ENCODE peak calls at places on chromosomes 2 and 18, in eight cellular contexts. L is RWPE2, W is uterus, Q is HepG2, A is heart right ventricle, S is cardiac muscle cell, H is testis, R is stomach. E is an unnamed sample.

GRCh38 chr2:149544692-149545091 is 42.9 kb downstream of the MMADHC start:
- DNase-seq in L (no peak), W (no peak), S (no peak), H (no peak), R (no peak), A (no peak), Q (no peak), E (no peak)

GRCh38 chr2:63661076-63661475 is 72.3 kb downstream of the MDH1 start:
- DNase-seq in S (no peak), Q (no peak), W (no peak), A (no peak), H (no peak), R (no peak), L (no peak), E (no peak)

GRCh38 chr2:113796592-113797180 is 40.2 kb upstream of the SLC35F5 start:
- DNase-seq in L (no peak), S (no peak), R (no peak), Q (no peak), H (no peak), A (no peak), W (no peak), E (no peak)

GRCh38 chr18:67513285-67513684 is 3.2 kb downstream of the DSEL start:
- DNase-seq in L (no peak), H (no peak), Q (peak), A (no peak), S (no peak), W (no peak), R (no peak), E (no peak)

GRCh38 chr2:200089040-200089755 is 133.8 kb downstream of the MAIP1 start:
- DNase-seq in H (no peak), S (no peak), L (no peak), Q (no peak), A (no peak), R (no peak), W (no peak), E (no peak)

GRCh38 chr2:96618599-96619283 is 19.4 kb downstream of the KANSL3 start:
- DNase-seq in H (no peak), L (no peak), S (no peak), R (no peak), W (peak), Q (no peak), A (no peak), E (no peak)

GRCh38 chr2:44793322-44793870 is 148.1 kb upstream of the SIX3 start:
- DNase-seq in Q (no peak), A (no peak), H (peak), R (no peak), L (no peak), W (no peak), S (peak), E (peak)

GRCh38 chr18:44912740-44913478 is 232.2 kb downstream of the SETBP1 start:
- DNase-seq in H (no peak), Q (no peak), R (no peak), L (no peak), A (no peak), S (no peak), W (no peak), E (no peak)

GRCh38 chr2:55025627-55026026 is 24.6 kb downstream of the RTN4 start:
- DNase-seq in A (no peak), S (no peak), L (no peak), W (no peak), Q (no peak), H (no peak), R (no peak), E (no peak)

GRCh38 chr2:235935071-235935470 is 233.1 kb downstream of the GBX2 start:
- DNase-seq in L (peak), A (no peak), W (no peak), H (no peak), R (no peak), Q (no peak), S (no peak), E (peak)

GRCh38 chr2:196876364-196876763 is 50.1 kb downstream of the PGAP1 start:
- DNase-seq in L (no peak), H (no peak), R (no peak), Q (no peak), S (no peak), W (no peak), A (no peak), E (no peak)

GRCh38 chr2:234469251-234469845 is 27.5 kb downstream of the ARL4C start:
- DNase-seq in L (no peak), R (no peak), W (no peak), S (no peak), A (no peak), H (no peak), Q (no peak), E (no peak)

GRCh38 chr18:75248426-75249191 is 38.0 kb downstream of the TSHZ1 start:
- DNase-seq in A (no peak), H (no peak), Q (no peak), R (no peak), L (no peak), S (no peak), W (no peak), E (no peak)

GRCh38 chr2:74922592-74923227 is 35.7 kb upstream of the POLE4 start:
- DNase-seq in L (no peak), Q (no peak), W (no peak), R (no peak), S (no peak), A (no peak), H (no peak), E (no peak)

GRCh38 chr2:237230355-237230754 is 144.7 kb downstream of the COPS8 start:
- DNase-seq in R (no peak), A (no peak), H (no peak), W (no peak), Q (no peak), L (no peak), S (no peak), E (no peak)

GRCh38 chr2:190043441-190043840 is 19.1 kb downstream of the MSTN start:
- DNase-seq in Q (no peak), A (no peak), W (no peak), R (no peak), S (no peak), L (no peak), H (no peak), E (no peak)

GRCh38 chr2:1224901-1225300 is 188.4 kb upstream of the TPO start:
- DNase-seq in A (no peak), R (no peak), Q (no peak), H (no peak), S (no peak), L (no peak), W (no peak), E (no peak)

GRCh38 chr2:164948540-164948939 is 6.8 kb downstream of the SLC38A11 start:
- DNase-seq in L (no peak), A (no peak), R (no peak), W (no peak), Q (no peak), H (no peak), S (no peak), E (no peak)

GRCh38 chr18:26561769-26562168 is 13.4 kb upstream of the KCTD1 start:
- DNase-seq in A (no peak), W (no peak), Q (no peak), L (no peak), R (no peak), H (no peak), S (no peak), E (no peak)

GRCh38 chr2:235642446-235643107 is 148.7 kb downstream of the AGAP1 start:
- DNase-seq in L (no peak), R (no peak), A (peak), Q (no peak), H (no peak), S (no peak), W (no peak), E (no peak)

GRCh38 chr2:126894585-126895182 is 4.0 kb upstream of the TEX51 start:
- DNase-seq in R (peak), Q (no peak), S (no peak), L (peak), H (no peak), A (no peak), W (peak), E (peak)

GRCh38 chr2:106095478-106096392 is 98.4 kb downstream of the UXS1 start:
- DNase-seq in W (no peak), R (no peak), L (no peak), Q (no peak), S (no peak), H (no peak), A (no peak), E (peak)

GRCh38 chr2:185628985-185629384 is 109.6 kb upstream of the FSIP2 start:
- DNase-seq in H (peak), Q (peak), L (no peak), R (no peak), S (no peak), A (no peak), W (no peak), E (peak)

GRCh38 chr2:24702800-24703199 is 90.4 kb downstream of the PTRHD1 start:
- DNase-seq in L (no peak), A (no peak), S (no peak), R (no peak), H (no peak), Q (no peak), W (no peak), E (no peak)

GRCh38 chr2:135741043-135741394 is 636 bp upstream of the UBXN4 start:
- DNase-seq in R (no peak), S (no peak), A (no peak), H (no peak), Q (no peak), L (no peak), W (no peak), E (no peak)
- H3K27ac ChIP-seq in R (no peak), S (no peak), A (peak), H (peak), Q (no peak), L (no peak), W (peak), E (no peak)

DNA sequence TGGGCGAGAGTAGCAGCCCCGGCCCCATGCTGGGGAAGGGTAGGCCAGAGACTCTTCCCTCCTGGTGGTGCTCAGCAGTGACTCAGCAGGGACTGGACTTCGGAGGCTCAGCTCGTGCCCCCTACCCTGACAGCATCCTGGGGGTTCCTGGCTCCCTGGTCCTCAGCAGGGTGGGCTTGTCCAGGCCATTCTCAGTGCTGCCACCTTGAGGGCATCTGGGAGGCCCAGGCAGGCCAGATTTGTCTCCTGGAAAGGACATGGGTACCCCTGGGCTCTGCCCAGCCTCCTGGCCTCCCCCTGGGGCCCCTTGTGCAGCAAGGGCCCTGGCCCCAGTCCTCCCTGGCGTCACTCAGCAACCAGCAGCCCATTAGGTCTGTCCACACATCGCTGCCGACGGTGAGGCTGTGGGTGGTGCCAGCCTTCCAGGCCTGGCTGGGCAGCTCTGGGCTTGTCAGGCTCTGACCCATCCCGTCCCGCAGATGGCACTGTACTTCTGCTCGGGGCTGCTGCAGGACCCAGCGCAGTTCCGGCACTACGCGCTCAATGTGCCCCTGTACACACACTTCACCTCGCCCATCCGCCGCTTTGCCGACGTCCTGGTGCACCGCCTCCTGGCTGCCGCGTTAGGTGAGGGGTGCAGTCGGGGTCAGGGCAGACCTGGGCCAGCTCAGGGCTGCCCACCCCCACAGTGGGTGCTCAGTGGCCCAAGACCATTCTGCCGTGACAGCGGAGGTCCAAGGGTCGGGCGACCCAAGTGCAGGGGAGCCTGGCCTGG is 45.0 kb upstream of the ALPP start:
- DNase-seq in Q (peak), W (no peak), S (no peak), H (no peak), R (no peak), A (no peak), L (peak), E (peak)
- TF ChIP-seq CTCF in Q (peak), W (no peak), S (peak), H (peak), R (no peak), A (no peak), L (peak), E (peak)

DNA sequence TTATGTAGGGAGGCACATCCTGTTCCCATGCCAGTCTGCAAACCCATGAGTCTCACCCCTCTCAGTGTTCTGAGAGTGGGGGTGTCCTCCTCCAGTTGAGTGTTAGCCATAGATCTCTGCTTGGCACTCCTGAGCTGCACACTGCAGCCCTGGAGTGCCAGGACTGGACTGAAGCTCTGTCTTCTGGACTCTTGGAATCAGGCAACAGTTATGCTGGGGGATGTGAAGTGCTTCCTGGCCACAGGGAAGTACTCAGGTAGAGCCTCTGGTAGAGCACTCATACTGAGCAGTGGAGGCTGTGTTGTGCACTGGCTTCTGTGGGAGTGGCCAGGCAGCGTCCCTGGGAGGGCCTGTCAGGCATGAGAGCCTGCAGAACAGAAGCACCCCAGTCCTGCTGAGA is 43.0 kb downstream of the SERPINB7 start:
- DNase-seq in S (no peak), L (no peak), W (no peak), R (no peak), Q (no peak), A (no peak), H (no peak), E (no peak)
- H3K4me3 ChIP-seq in S (no peak), L (no peak), W (no peak), R (no peak), Q (no peak), A (no peak), H (no peak), E (no peak)

GRCh38 chr2:14577843-14578242 is 54.7 kb upstream of the LRATD1 start:
- DNase-seq in A (no peak), R (no peak), L (no peak), Q (no peak), S (no peak), H (no peak), W (no peak), E (no peak)
- H3K27ac ChIP-seq in A (no peak), R (no peak), L (no peak), Q (no peak), S (no peak), H (no peak), W (no peak), E (no peak)

E was measured in endodermal cell.